ENCODE peak calls at places on chromosome 9, in six cellular contexts. X is H1, R is esophagus muscularis mucosa, M is K562, D is transverse colon, E is prostate gland. Q is an unnamed sample.
A peak's percentile ranks its signal among the peaks of the same experiment; 100 is the strongest.

GRCh38 chr9:135716045-135716444 is 14.1 kb downstream of the KCNT1 start:
- DNase-seq in M (no peak), D (no peak), R (no peak), E (no peak), X (no peak), Q (no peak)

GRCh38 chr9:106632621-106633020 is 230.3 kb upstream of the ZNF462 start:
- DNase-seq in E (no peak), X (no peak), R (no peak), M (no peak), D (no peak), Q (no peak)

GRCh38 chr9:94922691-94923107 is 196.2 kb downstream of the AOPEP start:
- DNase-seq in R (no peak), X (no peak), D (no peak), M (no peak), E (peak; percentile 53), Q (peak; percentile 86)

GRCh38 chr9:78215706-78216105 is 20.2 kb upstream of the CEP78 start:
- DNase-seq in M (no peak), D (no peak), X (no peak), R (peak; percentile 3), E (no peak), Q (no peak)

GRCh38 chr9:124411514-124412227 is 3.6 kb downstream of the PSMB7 start:
- DNase-seq in M (no peak), D (no peak), R (no peak), E (no peak), X (no peak), Q (no peak)

GRCh38 chr9:38026021-38026809 is 42.8 kb downstream of the SHB start:
- DNase-seq in D (no peak), M (peak; percentile 63), X (no peak), R (no peak), E (no peak), Q (peak; percentile 84)

GRCh38 chr9:77595426-77596051 is 52.6 kb downstream of the GNA14 start:
- DNase-seq in E (no peak), R (peak; percentile 87), D (no peak), M (no peak), X (no peak), Q (no peak)

GRCh38 chr9:121498487-121499176 is 1.0 kb downstream of the GGTA1 start:
- DNase-seq in D (no peak), E (peak; percentile 22), M (no peak), X (peak; percentile 70), R (no peak), Q (no peak)

GRCh38 chr9:110543631-110544051 is 35.9 kb downstream of the SVEP1 start:
- DNase-seq in X (peak; percentile 47), R (no peak), D (no peak), E (no peak), M (no peak), Q (no peak)

GRCh38 chr9:133705576-133705975 is 32.6 kb downstream of the SARDH start:
- DNase-seq in E (no peak), D (no peak), R (no peak), X (no peak), M (no peak), Q (peak; percentile 42)

GRCh38 chr9:130445268-130445983 is 665 bp downstream of the ASS1 start:
- DNase-seq in M (no peak), X (peak; percentile 65), E (no peak), R (no peak), D (peak; percentile 78), Q (peak; percentile 80)

GRCh38 chr9:136216541-136217240 is 11.8 kb upstream of the LHX3 start:
- DNase-seq in R (no peak), M (no peak), E (no peak), D (no peak), X (no peak), Q (no peak)

GRCh38 chr9:4879098-4879497 is 86.4 kb downstream of the RCL1 start:
- DNase-seq in E (peak; percentile 31), D (no peak), X (no peak), R (no peak), M (no peak), Q (no peak)

GRCh38 chr9:76917299-76917698 is 11.4 kb upstream of the PRUNE2 start:
- DNase-seq in M (no peak), R (no peak), X (no peak), D (no peak), E (no peak), Q (no peak)

GRCh38 chr9:137534256-137535119 is 15.7 kb downstream of the PNPLA7 start:
- DNase-seq in M (peak; percentile 69), X (no peak), E (peak; percentile 85), D (no peak), R (no peak), Q (no peak)

GRCh38 chr9:21801683-21802417 is 586 bp upstream of the MTAP start:
- DNase-seq in X (peak; percentile 80), E (peak; percentile 95), D (peak; percentile 74), R (no peak), M (no peak), Q (peak; percentile 92)

DNA sequence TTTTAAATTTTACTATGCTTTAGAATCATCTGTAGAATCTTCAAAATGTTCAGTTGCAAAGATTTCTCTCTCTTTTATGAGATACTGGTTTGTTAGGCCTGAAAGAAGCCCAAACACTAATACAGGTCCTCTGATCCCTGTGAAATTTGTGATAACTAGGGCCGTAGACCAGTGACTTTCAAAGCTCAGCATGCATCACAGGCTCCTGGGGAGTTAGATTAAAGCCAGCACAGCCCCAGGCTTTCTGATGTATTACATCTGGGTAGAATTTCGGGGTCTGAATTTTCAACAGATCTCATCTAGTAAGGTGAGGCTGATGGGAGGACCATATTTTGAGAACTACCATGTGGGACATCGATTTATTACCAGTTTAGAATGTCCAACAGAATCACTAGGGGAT is 194.1 kb upstream of the PTPRD start:
- DNase-seq in E (no peak), D (no peak), M (no peak), X (no peak), R (no peak), Q (no peak)
- TF ChIP-seq POLR2AphosphoS5 in E (no peak), D (no peak), M (no peak), X (no peak), R (no peak), Q (no peak)

GRCh38 chr9:118595719-118596305 is 773.4 kb downstream of the BRINP1 start:
- DNase-seq in E (peak; percentile 5), M (no peak), X (peak; percentile 51), D (peak; percentile 7), R (no peak), Q (peak; percentile 66)
- TF ChIP-seq CTCF in E (peak; percentile 19), M (no peak), X (peak; percentile 52), D (no peak), R (no peak), Q (peak; percentile 17)

DNA sequence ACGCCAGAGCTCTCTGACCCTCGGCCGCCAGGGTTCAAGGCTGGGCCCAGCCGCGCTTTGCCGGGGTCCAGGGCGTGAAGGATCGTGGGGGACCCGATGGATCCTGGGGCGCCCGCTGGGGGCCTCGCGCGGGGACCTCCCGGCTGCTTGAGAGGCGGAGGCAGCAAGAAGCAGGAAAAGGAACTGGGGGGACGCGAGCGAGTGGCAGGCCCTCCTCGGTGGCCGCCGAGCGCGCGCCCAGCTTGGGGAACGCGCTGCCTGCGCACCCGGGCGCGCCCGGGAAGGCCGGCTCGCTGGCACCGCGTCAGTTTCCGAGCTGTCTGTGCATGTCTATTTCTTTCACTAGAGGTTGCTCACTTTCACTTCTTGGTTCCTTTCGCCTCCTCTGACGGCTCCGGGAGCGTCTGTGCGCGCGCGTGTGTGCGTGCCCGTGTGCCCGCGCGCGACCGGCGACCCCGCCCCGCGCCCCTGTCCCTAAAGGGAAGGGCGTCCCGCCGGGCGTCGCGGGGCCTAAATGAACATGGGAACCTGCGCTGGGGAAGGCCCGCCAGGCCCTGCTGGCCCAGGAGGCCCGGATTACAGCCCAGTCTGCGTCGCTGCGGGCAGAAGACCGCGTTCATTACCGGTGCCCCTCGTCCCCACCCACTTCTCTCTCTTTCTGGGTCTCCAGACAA is 205.5 kb upstream of the IER5L start:
- DNase-seq in E (peak; percentile 88), M (no peak), R (no peak), X (no peak), D (peak; percentile 82), Q (peak; percentile 92)
- TF ChIP-seq POLR2A in E (peak; percentile 52), M (no peak), R (no peak), X (no peak), D (peak; percentile 58), Q (no peak)

GRCh38 chr9:16115994-16116393 is 563.2 kb downstream of the CCDC171 start:
- DNase-seq in D (no peak), R (no peak), M (no peak), E (no peak), X (no peak), Q (no peak)
- TF ChIP-seq POLR2AphosphoS5 in D (no peak), R (no peak), M (no peak), E (no peak), X (no peak), Q (no peak)

DNA sequence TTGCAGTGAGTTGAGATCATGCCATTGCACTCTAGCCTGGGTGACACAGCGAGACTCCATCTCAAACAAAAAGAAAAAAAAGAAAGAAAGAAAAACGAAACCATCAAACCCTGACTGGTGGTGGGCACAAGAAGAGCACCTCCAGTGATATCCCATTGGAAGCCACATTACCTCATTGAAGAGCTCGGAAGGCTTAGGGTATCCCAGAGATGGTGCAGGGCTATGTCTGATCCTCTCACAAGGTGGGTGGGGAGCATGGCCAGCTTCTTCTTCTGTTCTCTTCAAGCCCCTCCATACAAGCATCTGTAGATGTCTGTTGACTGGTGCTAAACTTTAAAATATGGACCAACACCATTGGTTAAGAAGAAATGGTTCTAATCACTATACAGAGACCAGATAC is 45.8 kb downstream of the GAS1 start:
- DNase-seq in E (no peak), M (no peak), R (peak; percentile 64), D (no peak), X (no peak), Q (no peak)
- TF ChIP-seq CTCF in E (no peak), M (no peak), R (no peak), D (no peak), X (no peak), Q (no peak)

DNA sequence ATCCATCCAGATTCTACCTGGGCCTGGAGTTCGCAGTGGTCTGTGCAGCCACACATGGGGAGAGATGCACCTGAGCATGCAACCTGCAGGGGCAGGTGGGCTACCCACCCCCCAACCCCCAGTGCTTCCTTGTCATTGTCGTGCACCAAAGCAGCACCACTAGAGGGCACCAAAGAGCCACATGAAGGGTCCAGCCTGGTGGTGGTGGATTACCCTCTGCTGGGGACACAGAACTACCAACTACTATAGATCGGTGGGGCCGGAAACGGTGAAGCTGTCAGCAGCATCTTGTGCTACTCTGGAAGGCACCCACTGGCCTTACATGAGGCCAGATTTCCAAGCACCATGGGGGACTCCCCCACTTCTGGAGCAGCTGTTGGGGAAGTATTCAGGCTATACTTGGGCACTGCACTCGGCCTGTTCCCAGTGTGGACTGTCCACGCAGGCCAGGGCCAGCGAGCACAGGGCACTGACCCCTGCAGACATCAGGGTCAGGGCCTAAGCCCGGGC is 60.2 kb upstream of the TBC1D2 start:
- DNase-seq in E (peak; percentile 57), X (peak; percentile 97), R (peak; percentile 94), M (peak; percentile 91), D (peak; percentile 78), Q (peak; percentile 76)
- TF ChIP-seq POLR2A in E (no peak), X (no peak), R (no peak), M (no peak), D (no peak), Q (no peak)